ENCODE peak calls at places on chromosomes 5 and 9, in eight cellular contexts. U is activated CD8-positive, alpha-beta T cell treated with anti-CD3 and anti-CD28 coated beads for 36 hours; C is hepatocyte; H is nephron progenitor cell; M is IMR-90; Y is MCF 10A; L is ovary; T is lung. D is an unnamed sample.

GRCh38 chr9:129412814-129413536 is 207.9 kb downstream of the C9orf50 start:
- DNase-seq in M (peak; percentile 78), Y (peak; percentile 43), U (peak; percentile 46), C (peak; percentile 89), L (peak; percentile 76), T (peak; percentile 52), H (peak; percentile 58), D (peak; percentile 81)

GRCh38 chr9:18195223-18195622 is 278.7 kb upstream of the ADAMTSL1 start:
- DNase-seq in L (no peak), C (no peak), M (no peak), Y (no peak), T (no peak), H (no peak), U (no peak), D (no peak)

GRCh38 chr5:170571331-170571731 is 67.5 kb downstream of the KCNIP1 start:
- DNase-seq in U (no peak), H (no peak), T (no peak), M (peak; percentile 52), L (no peak), C (peak; percentile 57), Y (peak; percentile 36), D (no peak)

GRCh38 chr5:88675758-88676636 is 207.0 kb downstream of the MEF2C start:
- DNase-seq in M (peak; percentile 58), L (no peak), T (no peak), U (peak; percentile 35), Y (no peak), H (peak; percentile 60), C (peak; percentile 62), D (no peak)

GRCh38 chr5:53368516-53368915 is 111.9 kb upstream of the FST start:
- DNase-seq in M (peak; percentile 83), L (no peak), Y (no peak), T (no peak), C (no peak), U (no peak), H (no peak), D (no peak)

GRCh38 chr5:20683241-20683940 is 695.4 kb upstream of the CDH18 start:
- DNase-seq in L (no peak), C (no peak), T (no peak), U (no peak), Y (no peak), M (no peak), H (no peak), D (no peak)

GRCh38 chr9:132066057-132066456 is 13.6 kb downstream of the MED27 start:
- DNase-seq in T (no peak), H (no peak), Y (no peak), U (no peak), M (no peak), C (no peak), L (no peak), D (peak; percentile 46)

GRCh38 chr5:20601678-20602100 is 613.7 kb upstream of the CDH18 start:
- DNase-seq in T (no peak), M (no peak), H (no peak), Y (peak; percentile 63), C (peak; percentile 40), U (no peak), L (no peak), D (no peak)

GRCh38 chr9:122386316-122386872 is 15.6 kb downstream of the PTGS1 start:
- DNase-seq in U (no peak), L (no peak), Y (no peak), M (no peak), H (no peak), T (no peak), C (no peak), D (no peak)

GRCh38 chr9:78507008-78507407 is 210.1 kb downstream of the PSAT1 start:
- DNase-seq in C (no peak), H (no peak), U (no peak), Y (no peak), M (no peak), T (no peak), L (no peak), D (no peak)

GRCh38 chr5:171615201-171616001 is 170.2 kb upstream of the SMIM23 start:
- DNase-seq in L (no peak), M (no peak), T (peak; percentile 57), Y (peak; percentile 50), U (no peak), C (peak; percentile 43), H (peak; percentile 67), D (no peak)

GRCh38 chr9:6015278-6016157 is at the start of gene RANBP6:
- DNase-seq in Y (peak; percentile 85), C (peak; percentile 95), H (peak; percentile 93), M (peak; percentile 79), L (peak; percentile 90), U (peak; percentile 95), T (peak; percentile 90), D (peak; percentile 96)

DNA sequence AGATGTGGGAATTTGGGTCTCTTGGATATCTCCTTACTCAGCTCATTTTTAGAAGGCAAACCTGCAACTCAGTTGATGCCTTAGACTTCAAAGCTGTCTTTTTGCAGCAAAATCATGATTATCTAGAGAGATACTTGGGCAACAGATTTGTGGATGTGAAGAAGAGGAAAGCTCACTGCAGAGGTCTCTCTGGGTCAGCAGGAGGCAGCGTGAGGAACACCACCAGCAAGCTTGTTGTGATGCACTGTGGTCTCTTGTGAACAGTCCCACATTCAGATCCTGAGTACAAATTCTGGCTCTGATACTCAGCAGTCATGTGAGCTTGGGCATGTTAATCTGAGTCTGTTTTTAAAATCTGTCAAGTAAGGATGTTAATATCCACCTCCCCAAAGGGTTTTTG is 26.3 kb upstream of the DMRT3 start:
- DNase-seq in L (no peak), M (no peak), H (no peak), T (no peak), Y (no peak), U (no peak), C (no peak), D (no peak)
- TF ChIP-seq CTCF in L (no peak), M (no peak), H (no peak), T (no peak), Y (no peak), U (no peak), C (no peak), D (no peak)

GRCh38 chr5:66807743-66808142 is 211.6 kb downstream of the MAST4 start:
- DNase-seq in M (peak; percentile 55), U (no peak), L (no peak), H (no peak), C (peak; percentile 49), Y (peak; percentile 84), T (no peak), D (no peak)
- TF ChIP-seq CTCF in M (peak; percentile 61), U (no peak), L (no peak), H (no peak), C (peak; percentile 47), Y (peak; percentile 56), T (no peak), D (no peak)

DNA sequence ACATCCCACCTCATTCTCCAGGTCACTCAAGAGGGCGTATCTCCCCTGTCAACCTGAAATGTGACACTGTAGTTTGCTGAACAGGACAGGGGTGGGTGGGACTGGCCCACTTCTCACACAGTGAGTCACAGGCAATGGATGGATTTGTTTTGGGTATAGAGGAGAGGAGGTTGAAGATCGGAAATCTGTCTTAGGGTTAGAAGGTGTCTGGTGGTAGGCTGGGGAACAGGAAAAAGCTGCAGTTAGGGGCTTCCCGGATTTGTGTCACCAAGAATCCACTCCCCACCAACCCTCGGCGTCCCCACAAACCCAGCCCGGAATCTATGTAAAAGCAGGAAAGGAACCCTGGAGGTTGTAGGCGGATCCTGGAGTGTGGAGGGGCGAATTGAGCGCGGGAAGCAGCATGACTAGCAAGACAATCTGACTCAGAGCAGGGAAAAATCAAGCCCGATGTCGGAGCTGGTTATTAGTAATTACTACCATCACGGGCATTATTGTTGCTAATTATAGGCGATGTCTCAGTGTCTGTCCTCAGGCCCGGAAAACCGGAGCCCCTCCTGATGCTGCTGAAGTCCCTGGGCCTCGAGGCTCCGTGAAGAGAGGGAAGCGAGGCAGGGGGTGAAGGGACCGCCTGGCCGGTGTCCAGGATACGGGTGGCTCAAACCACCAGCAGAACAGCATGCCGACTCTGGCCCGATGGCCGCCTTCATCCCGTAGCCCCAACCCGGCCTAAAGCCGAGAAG is 1.7 kb upstream of the IRX1 start:
- DNase-seq in T (no peak), H (peak; percentile 19), M (no peak), U (no peak), C (no peak), Y (no peak), L (no peak), D (no peak)
- TF ChIP-seq CTCF in T (no peak), H (no peak), M (no peak), U (no peak), C (no peak), Y (no peak), L (no peak), D (no peak)

DNA sequence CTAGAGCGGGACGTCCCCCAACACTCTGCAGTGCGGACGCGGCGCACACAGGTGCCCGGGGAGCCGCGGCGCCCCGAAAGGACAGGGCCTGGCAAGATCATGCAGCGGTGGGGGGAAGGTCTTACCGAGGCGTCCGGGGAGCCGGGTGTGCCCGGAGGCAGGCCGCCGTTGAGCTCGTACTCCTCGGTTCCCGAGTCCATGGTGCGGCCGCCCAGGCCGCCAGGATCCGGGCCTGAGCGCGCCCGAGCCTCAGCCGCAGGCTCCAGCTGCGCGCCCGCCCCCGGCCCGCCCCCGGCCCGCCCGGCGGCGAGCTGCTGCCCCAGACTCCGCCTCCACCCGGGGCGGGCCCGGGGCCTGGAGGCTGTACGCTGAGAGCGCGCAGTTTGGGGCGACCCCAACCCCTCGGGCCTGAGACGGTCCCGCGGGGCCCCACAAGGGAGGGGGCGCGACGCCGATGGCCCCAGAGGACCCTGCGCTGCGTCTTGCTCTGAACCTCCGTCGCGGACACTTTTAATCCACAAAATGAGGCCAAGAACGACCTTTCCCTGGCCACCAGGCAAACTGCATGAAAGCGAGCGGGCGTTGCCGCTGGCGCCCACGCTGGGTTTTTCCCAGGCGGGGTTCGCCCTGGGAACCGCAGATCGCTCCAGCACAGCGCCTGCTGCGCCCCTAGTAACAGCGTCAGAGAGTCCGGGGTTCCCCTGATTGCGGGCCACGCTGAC is at the start of gene NINJ1:
- DNase-seq in T (peak; percentile 61), Y (peak; percentile 75), U (peak; percentile 95), M (peak; percentile 60), C (peak; percentile 93), L (peak; percentile 82), H (peak; percentile 77), D (peak; percentile 75)
- TF ChIP-seq CTCF in T (no peak), Y (no peak), U (no peak), M (no peak), C (no peak), L (no peak), H (no peak), D (no peak)